ENCODE peak calls at places on chromosomes 2 and 18, in six cellular contexts. One of them, this sample, is unnamed. For H3K4me1, the result is how much of the 10 kb centered on the place peaks cover.

GRCh38 chr2:54722641-54723299 is 692 bp upstream of the EML6 start:
- DNase-seq in HCT116: peak
- DNase-seq in CD8-positive, alpha-beta T cell: no peak
- DNase-seq in endodermal cell: no peak
- DNase-seq in PC-9: no peak
- DNase-seq in right lobe of liver: no peak
- DNase-seq in this sample: no peak

GRCh38 chr2:152497481-152498052 is 162.6 kb downstream of the FMNL2 start:
- DNase-seq in PC-9: peak
- DNase-seq in right lobe of liver: no peak
- DNase-seq in HCT116: peak
- DNase-seq in CD8-positive, alpha-beta T cell: no peak
- DNase-seq in endodermal cell: no peak
- DNase-seq in this sample: no peak

GRCh38 chr2:119929537-119929936 is 83.3 kb upstream of the EPB41L5 start:
- DNase-seq in HCT116: no peak
- DNase-seq in PC-9: no peak
- DNase-seq in right lobe of liver: no peak
- DNase-seq in endodermal cell: no peak
- DNase-seq in CD8-positive, alpha-beta T cell: peak
- DNase-seq in this sample: no peak

GRCh38 chr2:122652670-122653069 is 897.2 kb downstream of the TSN start:
- DNase-seq in endodermal cell: no peak
- DNase-seq in HCT116: no peak
- DNase-seq in right lobe of liver: no peak
- DNase-seq in PC-9: no peak
- DNase-seq in CD8-positive, alpha-beta T cell: no peak
- DNase-seq in this sample: no peak

GRCh38 chr2:235463893-235464292 is 29.9 kb upstream of the AGAP1 start:
- DNase-seq in right lobe of liver: no peak
- DNase-seq in endodermal cell: no peak
- DNase-seq in HCT116: no peak
- DNase-seq in CD8-positive, alpha-beta T cell: no peak
- DNase-seq in PC-9: no peak
- DNase-seq in this sample: peak

GRCh38 chr2:241158546-241158900 is 8.3 kb downstream of the PPP1R7 start:
- DNase-seq in endodermal cell: peak
- DNase-seq in HCT116: no peak
- DNase-seq in right lobe of liver: no peak
- DNase-seq in CD8-positive, alpha-beta T cell: no peak
- DNase-seq in PC-9: no peak
- DNase-seq in this sample: no peak

GRCh38 chr2:112661656-112662305 is 16.0 kb downstream of the SLC20A1 start:
- DNase-seq in right lobe of liver: no peak
- DNase-seq in HCT116: no peak
- DNase-seq in endodermal cell: no peak
- DNase-seq in CD8-positive, alpha-beta T cell: no peak
- DNase-seq in PC-9: peak
- DNase-seq in this sample: no peak

GRCh38 chr18:10350661-10351060 is 103.8 kb upstream of the APCDD1 start:
- DNase-seq in HCT116: no peak
- DNase-seq in CD8-positive, alpha-beta T cell: no peak
- DNase-seq in right lobe of liver: no peak
- DNase-seq in endodermal cell: no peak
- DNase-seq in PC-9: no peak
- DNase-seq in this sample: no peak

GRCh38 chr2:219406861-219407230 is 11.3 kb upstream of the DES start:
- DNase-seq in right lobe of liver: no peak
- DNase-seq in CD8-positive, alpha-beta T cell: no peak
- DNase-seq in PC-9: no peak
- DNase-seq in endodermal cell: no peak
- DNase-seq in HCT116: no peak
- DNase-seq in this sample: no peak

GRCh38 chr2:48287971-48288370 is 242.0 kb upstream of the STON1 start:
- DNase-seq in HCT116: no peak
- DNase-seq in CD8-positive, alpha-beta T cell: no peak
- DNase-seq in endodermal cell: no peak
- DNase-seq in right lobe of liver: no peak
- DNase-seq in PC-9: no peak
- DNase-seq in this sample: no peak

GRCh38 chr18:75158465-75159237 is 50.3 kb downstream of the PTGR3 start:
- DNase-seq in endodermal cell: peak
- DNase-seq in right lobe of liver: no peak
- DNase-seq in CD8-positive, alpha-beta T cell: no peak
- DNase-seq in PC-9: no peak
- DNase-seq in HCT116: no peak
- DNase-seq in this sample: no peak

GRCh38 chr2:65503746-65504145 is 71.3 kb upstream of the SPRED2 start:
- DNase-seq in PC-9: no peak
- DNase-seq in CD8-positive, alpha-beta T cell: no peak
- DNase-seq in right lobe of liver: no peak
- DNase-seq in endodermal cell: no peak
- DNase-seq in HCT116: no peak
- DNase-seq in this sample: no peak

GRCh38 chr2:239315308-239315707 is 85.5 kb downstream of the HDAC4 start:
- DNase-seq in HCT116: no peak
- DNase-seq in CD8-positive, alpha-beta T cell: no peak
- DNase-seq in right lobe of liver: peak
- DNase-seq in PC-9: no peak
- DNase-seq in endodermal cell: no peak
- DNase-seq in this sample: no peak
- H3K4me1 ChIP-seq in HCT116: under half
- H3K4me1 ChIP-seq in CD8-positive, alpha-beta T cell: under half
- H3K4me1 ChIP-seq in right lobe of liver: under half
- H3K4me1 ChIP-seq in PC-9: under half
- H3K4me1 ChIP-seq in endodermal cell: under half
- H3K4me1 ChIP-seq in this sample: under half

GRCh38 chr18:48992791-48993555 is 42.2 kb upstream of the SMAD7 start:
- DNase-seq in PC-9: no peak
- DNase-seq in endodermal cell: peak
- DNase-seq in right lobe of liver: no peak
- DNase-seq in CD8-positive, alpha-beta T cell: no peak
- DNase-seq in HCT116: no peak
- DNase-seq in this sample: no peak
- H3K4me1 ChIP-seq in PC-9: half or more
- H3K4me1 ChIP-seq in endodermal cell: under half
- H3K4me1 ChIP-seq in right lobe of liver: under half
- H3K4me1 ChIP-seq in CD8-positive, alpha-beta T cell: under half
- H3K4me1 ChIP-seq in HCT116: under half
- H3K4me1 ChIP-seq in this sample: under half

DNA sequence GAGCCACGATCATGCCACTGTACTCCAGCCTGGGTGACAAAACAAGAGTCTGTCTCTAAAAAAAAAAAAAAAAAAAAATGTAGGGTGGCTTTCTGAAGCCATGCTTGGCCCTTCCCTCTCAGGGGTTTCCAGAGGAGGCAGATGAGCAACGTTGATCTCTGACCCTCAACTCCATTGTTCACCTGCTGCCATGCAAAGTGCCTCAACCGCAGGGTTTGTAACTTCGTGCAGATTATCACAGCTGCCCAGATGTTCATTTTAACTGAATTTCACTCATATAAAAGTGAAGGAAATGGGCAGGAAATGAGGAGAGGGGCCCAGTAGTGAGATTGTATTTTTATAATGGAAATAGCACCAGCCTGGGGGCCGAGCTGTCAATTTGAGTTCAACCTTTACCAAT is 15.0 kb upstream of the B3GNT2 start:
- DNase-seq in PC-9: no peak
- DNase-seq in HCT116: no peak
- DNase-seq in endodermal cell: no peak
- DNase-seq in CD8-positive, alpha-beta T cell: no peak
- DNase-seq in right lobe of liver: no peak
- DNase-seq in this sample: no peak
- H3K4me1 ChIP-seq in PC-9: under half
- H3K4me1 ChIP-seq in HCT116: under half
- H3K4me1 ChIP-seq in endodermal cell: under half
- H3K4me1 ChIP-seq in CD8-positive, alpha-beta T cell: under half
- H3K4me1 ChIP-seq in right lobe of liver: under half
- H3K4me1 ChIP-seq in this sample: under half

DNA sequence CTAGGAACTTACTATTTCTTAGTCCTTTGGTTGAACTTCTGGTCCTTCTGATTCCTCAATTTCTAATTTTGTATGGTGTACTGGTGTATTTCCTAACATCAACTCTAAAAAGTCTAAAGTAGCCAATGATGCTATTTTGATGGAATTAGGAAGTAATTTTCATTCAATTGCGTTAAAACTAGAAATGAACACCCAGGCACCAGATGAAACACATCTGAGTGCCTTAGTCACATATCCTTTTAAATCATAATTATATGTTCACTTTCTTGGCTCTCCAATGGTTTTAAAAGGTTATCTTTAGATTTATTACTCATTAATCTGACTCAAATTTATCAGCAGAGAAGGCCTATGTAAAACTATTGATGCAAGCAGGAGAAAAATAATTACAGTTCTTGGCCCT is 119.7 kb downstream of the GAREM1 start:
- DNase-seq in HCT116: no peak
- DNase-seq in PC-9: no peak
- DNase-seq in CD8-positive, alpha-beta T cell: no peak
- DNase-seq in right lobe of liver: no peak
- DNase-seq in endodermal cell: no peak
- DNase-seq in this sample: no peak
- H3K4me1 ChIP-seq in HCT116: under half
- H3K4me1 ChIP-seq in PC-9: under half
- H3K4me1 ChIP-seq in CD8-positive, alpha-beta T cell: under half
- H3K4me1 ChIP-seq in right lobe of liver: under half
- H3K4me1 ChIP-seq in endodermal cell: under half
- H3K4me1 ChIP-seq in this sample: under half

DNA sequence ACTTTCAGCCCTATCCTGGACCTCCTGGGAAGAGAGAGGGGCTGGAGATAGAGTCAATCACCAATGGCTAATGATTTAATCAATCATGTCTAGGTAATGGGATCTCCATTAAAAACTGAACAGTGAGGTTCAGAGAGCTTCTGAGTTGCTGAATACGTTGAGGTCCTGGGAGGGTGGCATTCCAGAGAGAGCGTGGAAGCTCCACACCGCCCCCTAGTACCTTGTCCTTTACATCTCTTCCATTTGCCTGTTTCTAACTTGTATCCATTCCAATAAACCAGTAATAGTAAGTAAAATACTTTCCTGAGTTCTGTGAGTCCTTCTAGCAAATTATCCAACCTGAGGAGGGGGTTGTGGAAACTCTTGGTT is 101.7 kb downstream of the B3GNT2 start:
- DNase-seq in right lobe of liver: no peak
- DNase-seq in CD8-positive, alpha-beta T cell: no peak
- DNase-seq in HCT116: no peak
- DNase-seq in PC-9: no peak
- DNase-seq in endodermal cell: peak
- DNase-seq in this sample: no peak
- H3K4me1 ChIP-seq in right lobe of liver: under half
- H3K4me1 ChIP-seq in CD8-positive, alpha-beta T cell: under half
- H3K4me1 ChIP-seq in HCT116: under half
- H3K4me1 ChIP-seq in PC-9: under half
- H3K4me1 ChIP-seq in endodermal cell: under half
- H3K4me1 ChIP-seq in this sample: under half

DNA sequence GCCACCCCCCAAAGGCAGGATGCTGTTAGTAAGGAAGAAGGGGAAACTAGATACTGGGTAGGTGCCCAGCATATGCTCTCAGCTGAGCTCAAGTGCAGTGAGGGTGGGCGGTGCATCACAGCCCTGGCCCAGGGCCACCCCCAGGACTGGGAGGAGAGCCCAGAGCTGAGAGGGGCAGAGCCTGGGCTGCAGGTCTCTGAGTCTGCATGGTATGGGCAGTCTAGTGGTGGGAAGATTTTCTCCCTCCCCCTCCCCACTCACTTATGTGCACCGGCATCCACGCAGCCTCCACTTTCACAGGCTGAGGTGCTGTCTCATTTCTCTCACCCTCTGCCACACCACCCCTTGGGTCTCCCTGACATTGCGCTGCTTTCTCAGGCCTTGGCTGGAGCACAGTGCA is 48.5 kb upstream of the CAB39 start:
- DNase-seq in endodermal cell: no peak
- DNase-seq in right lobe of liver: no peak
- DNase-seq in PC-9: no peak
- DNase-seq in HCT116: no peak
- DNase-seq in CD8-positive, alpha-beta T cell: no peak
- DNase-seq in this sample: no peak
- H3K4me1 ChIP-seq in endodermal cell: under half
- H3K4me1 ChIP-seq in right lobe of liver: under half
- H3K4me1 ChIP-seq in PC-9: under half
- H3K4me1 ChIP-seq in HCT116: under half
- H3K4me1 ChIP-seq in CD8-positive, alpha-beta T cell: half or more
- H3K4me1 ChIP-seq in this sample: under half

GRCh38 chr18:55245200-55245599 is 285.9 kb upstream of the CCDC68 start:
- DNase-seq in HCT116: no peak
- DNase-seq in CD8-positive, alpha-beta T cell: no peak
- DNase-seq in right lobe of liver: no peak
- DNase-seq in endodermal cell: no peak
- DNase-seq in PC-9: no peak
- DNase-seq in this sample: no peak
- H3K4me1 ChIP-seq in HCT116: under half
- H3K4me1 ChIP-seq in CD8-positive, alpha-beta T cell: under half
- H3K4me1 ChIP-seq in right lobe of liver: under half
- H3K4me1 ChIP-seq in endodermal cell: under half
- H3K4me1 ChIP-seq in PC-9: under half
- H3K4me1 ChIP-seq in this sample: under half

GRCh38 chr2:3491716-3492474 is 27.4 kb downstream of the ADI1 start:
- DNase-seq in HCT116: no peak
- DNase-seq in right lobe of liver: no peak
- DNase-seq in PC-9: no peak
- DNase-seq in CD8-positive, alpha-beta T cell: no peak
- DNase-seq in endodermal cell: peak
- DNase-seq in this sample: no peak

GRCh38 chr2:3488768-3489448 is 30.4 kb downstream of the ADI1 start:
- DNase-seq in HCT116: no peak
- DNase-seq in right lobe of liver: no peak
- DNase-seq in CD8-positive, alpha-beta T cell: no peak
- DNase-seq in endodermal cell: peak
- DNase-seq in PC-9: no peak
- DNase-seq in this sample: peak

GRCh38 chr2:3491306-3491705 is 28.0 kb downstream of the ADI1 start:
- DNase-seq in PC-9: no peak
- DNase-seq in endodermal cell: peak
- DNase-seq in right lobe of liver: no peak
- DNase-seq in CD8-positive, alpha-beta T cell: no peak
- DNase-seq in HCT116: no peak
- DNase-seq in this sample: no peak

GRCh38 chr2:3489449-3490115 is 29.7 kb downstream of the ADI1 start:
- DNase-seq in CD8-positive, alpha-beta T cell: no peak
- DNase-seq in HCT116: no peak
- DNase-seq in endodermal cell: peak
- DNase-seq in right lobe of liver: no peak
- DNase-seq in PC-9: no peak
- DNase-seq in this sample: no peak

GRCh38 chr2:3490191-3491158 is 28.9 kb downstream of the ADI1 start:
- DNase-seq in right lobe of liver: no peak
- DNase-seq in CD8-positive, alpha-beta T cell: no peak
- DNase-seq in PC-9: no peak
- DNase-seq in endodermal cell: peak
- DNase-seq in HCT116: no peak
- DNase-seq in this sample: no peak
- H3K4me1 ChIP-seq in right lobe of liver: under half
- H3K4me1 ChIP-seq in CD8-positive, alpha-beta T cell: under half
- H3K4me1 ChIP-seq in PC-9: under half
- H3K4me1 ChIP-seq in endodermal cell: under half
- H3K4me1 ChIP-seq in HCT116: under half
- H3K4me1 ChIP-seq in this sample: under half